ENCODE peak calls at places on chromosomes 13 and 19, in four cellular contexts. One of them, this sample, is unnamed.

GRCh38 chr19:1245468-1245867 is 2.9 kb upstream of the MIDN start:
- DNase-seq in activated T-helper 1 cell treated with anti-CD3 and anti-CD28 coated beads, Interleukin-2, amount 50 U/mL, for 16 hours: no peak
- DNase-seq in heart left ventricle: no peak
- DNase-seq in bronchial epithelial cell: no peak
- DNase-seq in this sample: no peak

GRCh38 chr19:44890366-44891015 is 563 bp upstream of the TOMM40 start:
- DNase-seq in activated T-helper 1 cell treated with anti-CD3 and anti-CD28 coated beads, Interleukin-2, amount 50 U/mL, for 16 hours: peak
- DNase-seq in heart left ventricle: peak
- DNase-seq in bronchial epithelial cell: peak
- DNase-seq in this sample: peak

GRCh38 chr19:13298565-13299481 is 148.6 kb downstream of the IER2 start:
- DNase-seq in activated T-helper 1 cell treated with anti-CD3 and anti-CD28 coated beads, Interleukin-2, amount 50 U/mL, for 16 hours: no peak
- DNase-seq in heart left ventricle: no peak
- DNase-seq in bronchial epithelial cell: no peak
- DNase-seq in this sample: no peak

GRCh38 chr13:48038763-48039162 is 1.2 kb downstream of the NUDT15 start:
- DNase-seq in activated T-helper 1 cell treated with anti-CD3 and anti-CD28 coated beads, Interleukin-2, amount 50 U/mL, for 16 hours: no peak
- DNase-seq in heart left ventricle: no peak
- DNase-seq in bronchial epithelial cell: no peak
- DNase-seq in this sample: no peak

GRCh38 chr13:50706505-50706904 is 137.0 kb downstream of the DLEU7 start:
- DNase-seq in activated T-helper 1 cell treated with anti-CD3 and anti-CD28 coated beads, Interleukin-2, amount 50 U/mL, for 16 hours: no peak
- DNase-seq in heart left ventricle: no peak
- DNase-seq in bronchial epithelial cell: no peak
- DNase-seq in this sample: no peak

GRCh38 chr13:28488376-28489005 is 6.4 kb downstream of the FLT1 start:
- DNase-seq in activated T-helper 1 cell treated with anti-CD3 and anti-CD28 coated beads, Interleukin-2, amount 50 U/mL, for 16 hours: no peak
- DNase-seq in heart left ventricle: no peak
- DNase-seq in bronchial epithelial cell: no peak
- DNase-seq in this sample: no peak

GRCh38 chr13:111153279-111153976 is 38.3 kb downstream of the ARHGEF7 start:
- DNase-seq in activated T-helper 1 cell treated with anti-CD3 and anti-CD28 coated beads, Interleukin-2, amount 50 U/mL, for 16 hours: peak
- DNase-seq in heart left ventricle: peak
- DNase-seq in bronchial epithelial cell: peak
- DNase-seq in this sample: no peak

GRCh38 chr13:38398810-38399493 is 49.3 kb downstream of the UFM1 start:
- DNase-seq in activated T-helper 1 cell treated with anti-CD3 and anti-CD28 coated beads, Interleukin-2, amount 50 U/mL, for 16 hours: no peak
- DNase-seq in heart left ventricle: no peak
- DNase-seq in bronchial epithelial cell: peak
- DNase-seq in this sample: peak

GRCh38 chr19:3692141-3693029 is 7.9 kb downstream of the PIP5K1C start:
- DNase-seq in activated T-helper 1 cell treated with anti-CD3 and anti-CD28 coated beads, Interleukin-2, amount 50 U/mL, for 16 hours: peak
- DNase-seq in heart left ventricle: no peak
- DNase-seq in bronchial epithelial cell: no peak
- DNase-seq in this sample: no peak

GRCh38 chr13:74037762-74038161 is 96.4 kb downstream of the KLF12 start:
- DNase-seq in activated T-helper 1 cell treated with anti-CD3 and anti-CD28 coated beads, Interleukin-2, amount 50 U/mL, for 16 hours: no peak
- DNase-seq in heart left ventricle: no peak
- DNase-seq in bronchial epithelial cell: no peak
- DNase-seq in this sample: no peak

GRCh38 chr19:19537321-19538048 is 580 bp upstream of the CILP2 start:
- DNase-seq in activated T-helper 1 cell treated with anti-CD3 and anti-CD28 coated beads, Interleukin-2, amount 50 U/mL, for 16 hours: no peak
- DNase-seq in heart left ventricle: no peak
- DNase-seq in bronchial epithelial cell: no peak
- DNase-seq in this sample: no peak

GRCh38 chr13:73274147-73274546 is 215.3 kb downstream of the KLF5 start:
- DNase-seq in activated T-helper 1 cell treated with anti-CD3 and anti-CD28 coated beads, Interleukin-2, amount 50 U/mL, for 16 hours: no peak
- DNase-seq in heart left ventricle: no peak
- DNase-seq in bronchial epithelial cell: no peak
- DNase-seq in this sample: peak

GRCh38 chr13:97307544-97307881 is 85.4 kb downstream of the MBNL2 start:
- DNase-seq in activated T-helper 1 cell treated with anti-CD3 and anti-CD28 coated beads, Interleukin-2, amount 50 U/mL, for 16 hours: no peak
- DNase-seq in heart left ventricle: no peak
- DNase-seq in bronchial epithelial cell: no peak
- DNase-seq in this sample: no peak

GRCh38 chr19:48813123-48813911 is 2.5 kb upstream of the BCAT2 start:
- DNase-seq in activated T-helper 1 cell treated with anti-CD3 and anti-CD28 coated beads, Interleukin-2, amount 50 U/mL, for 16 hours: no peak
- DNase-seq in heart left ventricle: no peak
- DNase-seq in bronchial epithelial cell: no peak
- DNase-seq in this sample: no peak

GRCh38 chr13:112859817-112860190 is 109.2 kb upstream of the MCF2L start:
- DNase-seq in activated T-helper 1 cell treated with anti-CD3 and anti-CD28 coated beads, Interleukin-2, amount 50 U/mL, for 16 hours: no peak
- DNase-seq in heart left ventricle: no peak
- DNase-seq in bronchial epithelial cell: peak
- DNase-seq in this sample: no peak

GRCh38 chr13:32734511-32734910 is 148.3 kb downstream of the PDS5B start:
- DNase-seq in activated T-helper 1 cell treated with anti-CD3 and anti-CD28 coated beads, Interleukin-2, amount 50 U/mL, for 16 hours: no peak
- DNase-seq in heart left ventricle: no peak
- DNase-seq in bronchial epithelial cell: peak
- DNase-seq in this sample: no peak

GRCh38 chr13:38563739-38564138 is 123.1 kb upstream of the FREM2 start:
- DNase-seq in activated T-helper 1 cell treated with anti-CD3 and anti-CD28 coated beads, Interleukin-2, amount 50 U/mL, for 16 hours: no peak
- DNase-seq in heart left ventricle: no peak
- DNase-seq in bronchial epithelial cell: no peak
- DNase-seq in this sample: no peak

GRCh38 chr19:35773020-35773809 is 2.1 kb upstream of the ARHGAP33 start:
- DNase-seq in activated T-helper 1 cell treated with anti-CD3 and anti-CD28 coated beads, Interleukin-2, amount 50 U/mL, for 16 hours: no peak
- DNase-seq in heart left ventricle: no peak
- DNase-seq in bronchial epithelial cell: peak
- DNase-seq in this sample: no peak

GRCh38 chr13:110304256-110304655 is 2.7 kb downstream of the COL4A1 start:
- DNase-seq in activated T-helper 1 cell treated with anti-CD3 and anti-CD28 coated beads, Interleukin-2, amount 50 U/mL, for 16 hours: no peak
- DNase-seq in heart left ventricle: peak
- DNase-seq in bronchial epithelial cell: no peak
- DNase-seq in this sample: no peak

GRCh38 chr13:91302070-91302469 is 45.4 kb upstream of the MIR17HG start:
- DNase-seq in activated T-helper 1 cell treated with anti-CD3 and anti-CD28 coated beads, Interleukin-2, amount 50 U/mL, for 16 hours: no peak
- DNase-seq in heart left ventricle: no peak
- DNase-seq in bronchial epithelial cell: no peak
- DNase-seq in this sample: no peak

GRCh38 chr13:20831933-20832332 is 58.2 kb upstream of the EEF1AKMT1 start:
- DNase-seq in activated T-helper 1 cell treated with anti-CD3 and anti-CD28 coated beads, Interleukin-2, amount 50 U/mL, for 16 hours: no peak
- DNase-seq in heart left ventricle: no peak
- DNase-seq in bronchial epithelial cell: no peak
- DNase-seq in this sample: no peak

GRCh38 chr19:15238639-15239155 is 6.4 kb upstream of the EPHX3 start:
- DNase-seq in activated T-helper 1 cell treated with anti-CD3 and anti-CD28 coated beads, Interleukin-2, amount 50 U/mL, for 16 hours: no peak
- DNase-seq in heart left ventricle: no peak
- DNase-seq in bronchial epithelial cell: no peak
- DNase-seq in this sample: no peak

GRCh38 chr19:3336680-3337523 is 29.5 kb upstream of the NFIC start:
- DNase-seq in activated T-helper 1 cell treated with anti-CD3 and anti-CD28 coated beads, Interleukin-2, amount 50 U/mL, for 16 hours: no peak
- DNase-seq in heart left ventricle: peak
- DNase-seq in bronchial epithelial cell: peak
- DNase-seq in this sample: no peak

GRCh38 chr19:50349277-50350057 is 16.0 kb downstream of the NAPSA start:
- DNase-seq in activated T-helper 1 cell treated with anti-CD3 and anti-CD28 coated beads, Interleukin-2, amount 50 U/mL, for 16 hours: no peak
- DNase-seq in heart left ventricle: no peak
- DNase-seq in bronchial epithelial cell: no peak
- DNase-seq in this sample: no peak

GRCh38 chr13:108957369-108958012 is 328.1 kb downstream of the MYO16 start:
- DNase-seq in activated T-helper 1 cell treated with anti-CD3 and anti-CD28 coated beads, Interleukin-2, amount 50 U/mL, for 16 hours: no peak
- DNase-seq in heart left ventricle: no peak
- DNase-seq in bronchial epithelial cell: peak
- DNase-seq in this sample: peak

GRCh38 chr13:47188802-47189201 is 291.9 kb upstream of the HTR2A start:
- DNase-seq in activated T-helper 1 cell treated with anti-CD3 and anti-CD28 coated beads, Interleukin-2, amount 50 U/mL, for 16 hours: no peak
- DNase-seq in heart left ventricle: no peak
- DNase-seq in bronchial epithelial cell: peak
- DNase-seq in this sample: peak

GRCh38 chr19:681029-681626 is 4.9 kb downstream of the FSTL3 start:
- DNase-seq in activated T-helper 1 cell treated with anti-CD3 and anti-CD28 coated beads, Interleukin-2, amount 50 U/mL, for 16 hours: no peak
- DNase-seq in heart left ventricle: peak
- DNase-seq in bronchial epithelial cell: no peak
- DNase-seq in this sample: no peak

GRCh38 chr13:50375792-50376191 is 360.5 kb downstream of the KCNRG start:
- DNase-seq in activated T-helper 1 cell treated with anti-CD3 and anti-CD28 coated beads, Interleukin-2, amount 50 U/mL, for 16 hours: no peak
- DNase-seq in heart left ventricle: no peak
- DNase-seq in bronchial epithelial cell: peak
- DNase-seq in this sample: peak

GRCh38 chr13:75135325-75135825 is 346.6 kb downstream of the TBC1D4 start:
- DNase-seq in activated T-helper 1 cell treated with anti-CD3 and anti-CD28 coated beads, Interleukin-2, amount 50 U/mL, for 16 hours: no peak
- DNase-seq in heart left ventricle: no peak
- DNase-seq in bronchial epithelial cell: peak
- DNase-seq in this sample: peak

GRCh38 chr13:40318366-40318765 is 348.1 kb downstream of the FOXO1 start:
- DNase-seq in activated T-helper 1 cell treated with anti-CD3 and anti-CD28 coated beads, Interleukin-2, amount 50 U/mL, for 16 hours: no peak
- DNase-seq in heart left ventricle: peak
- DNase-seq in bronchial epithelial cell: peak
- DNase-seq in this sample: no peak

GRCh38 chr13:113506025-113506685 is 15.6 kb upstream of the DCUN1D2 start:
- DNase-seq in activated T-helper 1 cell treated with anti-CD3 and anti-CD28 coated beads, Interleukin-2, amount 50 U/mL, for 16 hours: no peak
- DNase-seq in heart left ventricle: no peak
- DNase-seq in bronchial epithelial cell: no peak
- DNase-seq in this sample: no peak

GRCh38 chr19:44903216-44903601 is 2.4 kb upstream of the APOE start:
- DNase-seq in activated T-helper 1 cell treated with anti-CD3 and anti-CD28 coated beads, Interleukin-2, amount 50 U/mL, for 16 hours: no peak
- DNase-seq in heart left ventricle: no peak
- DNase-seq in bronchial epithelial cell: no peak
- DNase-seq in this sample: no peak

GRCh38 chr13:31749929-31750328 is 10.6 kb downstream of the RXFP2 start:
- DNase-seq in activated T-helper 1 cell treated with anti-CD3 and anti-CD28 coated beads, Interleukin-2, amount 50 U/mL, for 16 hours: no peak
- DNase-seq in heart left ventricle: no peak
- DNase-seq in bronchial epithelial cell: peak
- DNase-seq in this sample: peak